ENCODE peak calls at places on chromosome 11, in four cellular contexts. H, D, U and V are unnamed samples.

GRCh38 chr11:118640332-118641154 is 33.1 kb downstream of the PHLDB1 start:
- DNase-seq in H (no peak), D (no peak), U (no peak), V (no peak)

GRCh38 chr11:23021287-23021863 is 161.1 kb upstream of the CCDC179 start:
- DNase-seq in H (peak; percentile 34), D (peak; percentile 4), U (no peak), V (peak; percentile 40)

GRCh38 chr11:107824668-107825369 is 33.8 kb downstream of the SLC35F2 start:
- DNase-seq in H (no peak), D (peak; percentile 70), U (no peak), V (no peak)

GRCh38 chr11:33930317-33931021 is 38.6 kb upstream of the LMO2 start:
- DNase-seq in H (no peak), D (peak; percentile 94), U (no peak), V (peak; percentile 27)

GRCh38 chr11:112962854-112963367 is 1.7 kb downstream of the NCAM1 start:
- DNase-seq in H (peak; percentile 72), D (no peak), U (no peak), V (peak; percentile 67)

GRCh38 chr11:13183094-13183825 is 94.3 kb upstream of the BMAL1 start:
- DNase-seq in H (no peak), D (peak; percentile 13), U (no peak), V (peak; percentile 21)

GRCh38 chr11:68371176-68372041 is 59.0 kb downstream of the LRP5 start:
- DNase-seq in H (no peak), D (no peak), U (no peak), V (no peak)

GRCh38 chr11:87463486-87464102 is 425.9 kb downstream of the TMEM135 start:
- DNase-seq in H (no peak), D (peak; percentile 4), U (no peak), V (no peak)

GRCh38 chr11:77126156-77126775 is 1.8 kb upstream of the MYO7A start:
- DNase-seq in H (no peak), D (no peak), U (no peak), V (no peak)

GRCh38 chr11:2588809-2589537 is 110.8 kb downstream of the KCNQ1OT1 start:
- DNase-seq in H (no peak), D (no peak), U (no peak), V (peak; percentile 9)

GRCh38 chr11:119594639-119595249 is 134.3 kb downstream of the NECTIN1 start:
- DNase-seq in H (no peak), D (no peak), U (no peak), V (no peak)

GRCh38 chr11:64048042-64048854 is 12.5 kb downstream of the FLRT1 start:
- DNase-seq in H (no peak), D (no peak), U (no peak), V (peak; percentile 48)

GRCh38 chr11:85661972-85662664 is 2.8 kb downstream of the CREBZF start:
- DNase-seq in H (no peak), D (no peak), U (no peak), V (no peak)

GRCh38 chr11:119320593-119321524 is 3.9 kb upstream of the MCAM start:
- DNase-seq in H (peak; percentile 64), D (no peak), U (peak; percentile 32), V (no peak)

GRCh38 chr11:16790484-16791240 is 52.2 kb downstream of the C11orf58 start:
- DNase-seq in H (no peak), D (no peak), U (no peak), V (no peak)

GRCh38 chr11:132312616-132313210 is 942.3 kb downstream of the NTM start:
- DNase-seq in H (no peak), D (peak; percentile 7), U (no peak), V (peak; percentile 37)

GRCh38 chr11:2795491-2795991 is 90.0 kb downstream of the CDKN1C start:
- DNase-seq in H (no peak), D (no peak), U (no peak), V (peak; percentile 12)

GRCh38 chr11:56714206-56714605 is 15.3 kb downstream of the OR9G1 start:
- DNase-seq in H (no peak), D (no peak), U (no peak), V (no peak)

GRCh38 chr11:2586793-2587131 is 113.0 kb downstream of the KCNQ1OT1 start:
- DNase-seq in H (no peak), D (no peak), U (no peak), V (no peak)

GRCh38 chr11:71294846-71295600 is 42.6 kb upstream of the SHANK2 start:
- DNase-seq in H (peak; percentile 5), D (no peak), U (no peak), V (no peak)

GRCh38 chr11:73236205-73236765 is 18.2 kb downstream of the P2RY2 start:
- DNase-seq in H (no peak), D (no peak), U (no peak), V (no peak)

GRCh38 chr11:418343-419247 is 3.8 kb upstream of the SIGIRR start:
- DNase-seq in H (no peak), D (no peak), U (no peak), V (no peak)
- H3K4me3 ChIP-seq in H (no peak overlapping the region), D (no peak overlapping the region), U (no peak overlapping the region), V (no peak overlapping the region)

GRCh38 chr11:6640036-6640984 is 15.3 kb downstream of the DCHS1 start:
- DNase-seq in H (no peak), D (no peak), U (no peak), V (no peak)
- H3K27ac ChIP-seq in H (no peak overlapping the region), D (no peak overlapping the region), U (no peak overlapping the region), V (no peak overlapping the region)

GRCh38 chr11:62505112-62505783 is 41.4 kb downstream of the AHNAK start:
- DNase-seq in H (no peak), D (no peak), U (no peak), V (no peak)

GRCh38 chr11:62506413-62506940 is 40.1 kb downstream of the AHNAK start:
- DNase-seq in H (no peak), D (no peak), U (no peak), V (no peak)

GRCh38 chr11:62507023-62507422 is 39.6 kb downstream of the AHNAK start:
- DNase-seq in H (no peak), D (no peak), U (no peak), V (no peak)

GRCh38 chr11:62505784-62506145 is 40.8 kb downstream of the AHNAK start:
- DNase-seq in H (no peak), D (no peak), U (no peak), V (no peak)

GRCh38 chr11:62508336-62509058 is 38.1 kb downstream of the AHNAK start:
- DNase-seq in H (peak; percentile 78), D (no peak), U (no peak), V (peak; percentile 80)
- H3K4me3 ChIP-seq in H (peak overlapping the region; percentile 11), D (no peak overlapping the region), U (no peak overlapping the region), V (no peak overlapping the region)

GRCh38 chr11:69473520-69473894 is 8.0 kb upstream of the LINC01488 start:
- DNase-seq in H (no peak), D (no peak), U (no peak), V (no peak)
- H3K27ac ChIP-seq in H (no peak overlapping the region), D (no peak overlapping the region), U (no peak overlapping the region), V (no peak overlapping the region)

DNA sequence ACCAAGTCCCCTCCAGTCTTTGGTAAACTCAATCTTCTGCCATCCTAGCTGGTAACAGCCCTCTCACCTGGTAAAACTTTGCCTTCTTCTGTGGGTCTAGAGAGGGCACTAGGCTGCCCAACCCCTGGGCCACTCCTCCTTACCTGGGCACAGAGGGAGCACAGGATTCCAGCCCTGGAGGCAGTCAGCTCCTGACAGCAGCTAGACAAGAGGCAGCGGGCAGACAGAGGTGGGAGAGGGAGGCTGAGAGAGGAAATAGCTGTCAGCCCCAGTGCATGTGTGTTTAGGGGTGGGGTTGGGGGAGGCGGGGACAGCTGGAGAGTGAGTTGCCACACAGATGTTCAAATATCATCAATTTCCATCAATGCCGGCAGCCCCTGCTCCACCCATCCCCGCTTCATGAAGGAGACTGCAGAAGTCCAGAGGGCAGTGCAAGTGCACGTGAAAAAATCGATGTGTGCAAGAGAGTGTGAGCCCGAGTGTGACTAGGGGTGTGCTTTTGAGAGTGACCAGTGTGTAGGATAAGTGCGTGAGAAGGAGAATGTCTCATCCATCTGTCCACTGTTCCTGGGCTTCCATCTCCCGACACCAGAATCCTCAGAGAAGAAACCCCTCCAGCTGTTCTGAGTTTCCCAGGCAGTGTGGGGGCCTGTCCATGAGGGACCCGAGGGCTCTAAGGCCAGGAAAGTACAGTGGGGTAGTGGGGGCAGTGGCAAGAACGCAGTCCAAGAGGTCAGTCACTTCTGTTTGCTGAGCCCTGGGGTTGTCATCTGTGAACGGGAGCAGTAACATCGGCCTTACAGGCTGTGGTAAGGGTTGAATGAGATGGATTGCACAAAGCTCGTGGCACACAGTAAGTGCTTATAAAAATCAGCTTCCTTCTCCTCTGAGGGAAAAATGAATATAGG is at the start of gene PTGDR2:
- DNase-seq in H (no peak), D (no peak), U (no peak), V (no peak)
- H3K4me3 ChIP-seq in H (peak within 1 kb of the TSS; percentile 12), D (no peak within 1 kb of the TSS), U (no peak within 1 kb of the TSS), V (no peak within 1 kb of the TSS)